ENCODE peak calls at places on chromosomes 13 and 19, in nine cellular contexts. A, H, F, Q, D, T, Y, K and J are unnamed samples.

GRCh38 chr19:3619631-3620012 is 7.0 kb downstream of the CACTIN start:
- DNase-seq in D (no peak), H (no peak), Q (peak), F (no peak), A (no peak), Y (no peak), K (no peak), T (no peak), J (no peak)

GRCh38 chr13:103236213-103236612 is 170.0 kb upstream of the SLC10A2 start:
- DNase-seq in Q (no peak), A (no peak), Y (no peak), H (no peak), K (no peak), D (no peak), T (no peak), F (no peak), J (no peak)

GRCh38 chr19:21566073-21566472 is 60.7 kb downstream of the ZNF429 start:
- DNase-seq in T (no peak), Q (no peak), F (no peak), H (peak), K (no peak), A (no peak), D (peak), Y (peak), J (no peak)

GRCh38 chr19:5828661-5829566 is 10.6 kb downstream of the FUT6 start:
- DNase-seq in K (peak), D (peak), Q (peak), T (no peak), A (peak), H (no peak), Y (peak), F (no peak), J (peak)

GRCh38 chr13:102724923-102725322 is 30.1 kb upstream of the METTL21C start:
- DNase-seq in K (peak), A (no peak), Q (no peak), T (no peak), H (no peak), F (no peak), Y (no peak), D (peak), J (no peak)

GRCh38 chr19:19213822-19214558 is 2.2 kb downstream of the NCAN start:
- DNase-seq in H (no peak), Y (no peak), Q (no peak), D (no peak), F (no peak), K (peak), T (no peak), A (no peak), J (no peak)

GRCh38 chr13:106446011-106446410 is 89.5 kb downstream of the EFNB2 start:
- DNase-seq in A (no peak), F (no peak), H (no peak), D (peak), T (no peak), Q (no peak), K (no peak), Y (no peak), J (no peak)

GRCh38 chr19:51144482-51145045 is 2.5 kb downstream of the SIGLEC7 start:
- DNase-seq in F (no peak), D (no peak), H (no peak), Q (no peak), K (no peak), A (peak), T (no peak), Y (no peak), J (no peak)

GRCh38 chr19:39270091-39270871 is 2.1 kb downstream of the IFNL2 start:
- DNase-seq in Y (no peak), K (no peak), D (peak), F (no peak), H (no peak), A (no peak), T (no peak), Q (no peak), J (no peak)

GRCh38 chr13:100090861-100091260 is 2.0 kb downstream of the PCCA start:
- DNase-seq in A (no peak), H (no peak), D (no peak), T (no peak), K (no peak), Y (no peak), F (no peak), Q (no peak), J (no peak)

GRCh38 chr19:28972144-28972543 is 240.8 kb downstream of the UQCRFS1 start:
- DNase-seq in Q (no peak), Y (no peak), H (peak), A (no peak), K (no peak), T (no peak), F (no peak), D (no peak), J (no peak)

GRCh38 chr13:23724196-23724970 is 154.2 kb downstream of the TNFRSF19 start:
- DNase-seq in T (no peak), F (no peak), D (no peak), Y (no peak), A (no peak), K (no peak), Q (no peak), H (no peak), J (no peak)

GRCh38 chr13:101053289-101053688 is 363.0 kb downstream of the NALCN start:
- DNase-seq in Q (no peak), F (no peak), T (no peak), H (no peak), Y (no peak), A (no peak), D (no peak), K (no peak), J (no peak)

GRCh38 chr19:18339703-18340102 is 695 bp upstream of the PGPEP1 start:
- DNase-seq in Y (no peak), H (no peak), F (no peak), D (peak), K (peak), A (no peak), T (no peak), Q (no peak), J (no peak)

GRCh38 chr19:48926909-48927308 is 6.6 kb upstream of the DHDH start:
- DNase-seq in Q (no peak), D (peak), K (no peak), F (no peak), H (peak), T (peak), A (peak), Y (no peak), J (no peak)